ENCODE peak calls at places on chromosomes 16 and 17, in six cellular contexts. N, E, G, I, Z and A are unnamed samples.

GRCh38 chr16:73020409-73020884 is 27.5 kb downstream of the ZFHX3 start:
- DNase-seq in N (peak; percentile 92), E (peak; percentile 78), G (peak; percentile 93), I (peak; percentile 90), Z (no peak), A (no peak)

GRCh38 chr16:89325861-89326471 is 108.5 kb downstream of the ZNF778 start:
- DNase-seq in N (peak; percentile 81), E (peak; percentile 56), G (no peak), I (peak; percentile 72), Z (no peak), A (no peak)

GRCh38 chr16:56965149-56965938 is 3.6 kb downstream of the CETP start:
- DNase-seq in N (no peak), E (no peak), G (no peak), I (no peak), Z (no peak), A (no peak)

GRCh38 chr17:8341456-8341855 is 1.8 kb downstream of the ODF4 start:
- DNase-seq in N (peak; percentile 26), E (no peak), G (no peak), I (no peak), Z (no peak), A (no peak)

GRCh38 chr16:28621756-28622155 is 11.9 kb upstream of the SULT1A1 start:
- DNase-seq in N (no peak), E (no peak), G (no peak), I (no peak), Z (no peak), A (no peak)

GRCh38 chr16:69363281-69363717 is 11.7 kb upstream of the TMED6 start:
- DNase-seq in N (no peak), E (peak; percentile 13), G (no peak), I (no peak), Z (no peak), A (no peak)

GRCh38 chr16:57530104-57530522 is 6.3 kb downstream of the CCDC102A start:
- DNase-seq in N (peak; percentile 38), E (no peak), G (peak; percentile 87), I (no peak), Z (no peak), A (peak; percentile 84)

GRCh38 chr17:39143552-39144093 is 7.8 kb downstream of the PLXDC1 start:
- DNase-seq in N (peak; percentile 38), E (no peak), G (peak; percentile 89), I (no peak), Z (no peak), A (no peak)

GRCh38 chr17:50130778-50131317 is 888 bp upstream of the SAMD14 start:
- DNase-seq in N (no peak), E (no peak), G (no peak), I (no peak), Z (no peak), A (no peak)

GRCh38 chr17:32155896-32156295 is 13.6 kb downstream of the RHOT1 start:
- DNase-seq in N (peak; percentile 32), E (no peak), G (no peak), I (no peak), Z (no peak), A (no peak)

DNA sequence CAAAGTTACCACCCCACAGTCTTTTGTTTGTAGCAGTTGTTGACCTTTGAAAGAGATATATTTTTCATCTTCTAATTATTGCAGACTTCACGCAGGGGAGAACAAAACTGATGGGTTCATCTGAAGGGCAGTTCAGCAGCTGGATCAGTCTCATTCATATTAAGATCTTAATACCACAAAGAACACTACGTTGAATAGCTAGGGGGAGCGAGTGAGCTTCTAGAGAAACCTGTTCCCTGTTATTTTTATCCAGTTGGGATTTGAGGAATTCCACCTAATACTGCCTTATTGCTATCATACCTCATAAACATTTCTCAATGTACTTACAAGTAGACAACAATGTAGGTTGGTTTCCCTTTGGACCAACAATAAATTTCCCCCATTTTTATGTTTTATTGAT is 306.1 kb upstream of the KIF2B start:
- DNase-seq in N (no peak), E (peak; percentile 5), G (no peak), I (no peak), Z (no peak), A (no peak)
- TF ChIP-seq CTCF in N (peak; percentile 20), E (peak; percentile 27), G (no peak), I (no peak), Z (no peak), A (no peak)

DNA sequence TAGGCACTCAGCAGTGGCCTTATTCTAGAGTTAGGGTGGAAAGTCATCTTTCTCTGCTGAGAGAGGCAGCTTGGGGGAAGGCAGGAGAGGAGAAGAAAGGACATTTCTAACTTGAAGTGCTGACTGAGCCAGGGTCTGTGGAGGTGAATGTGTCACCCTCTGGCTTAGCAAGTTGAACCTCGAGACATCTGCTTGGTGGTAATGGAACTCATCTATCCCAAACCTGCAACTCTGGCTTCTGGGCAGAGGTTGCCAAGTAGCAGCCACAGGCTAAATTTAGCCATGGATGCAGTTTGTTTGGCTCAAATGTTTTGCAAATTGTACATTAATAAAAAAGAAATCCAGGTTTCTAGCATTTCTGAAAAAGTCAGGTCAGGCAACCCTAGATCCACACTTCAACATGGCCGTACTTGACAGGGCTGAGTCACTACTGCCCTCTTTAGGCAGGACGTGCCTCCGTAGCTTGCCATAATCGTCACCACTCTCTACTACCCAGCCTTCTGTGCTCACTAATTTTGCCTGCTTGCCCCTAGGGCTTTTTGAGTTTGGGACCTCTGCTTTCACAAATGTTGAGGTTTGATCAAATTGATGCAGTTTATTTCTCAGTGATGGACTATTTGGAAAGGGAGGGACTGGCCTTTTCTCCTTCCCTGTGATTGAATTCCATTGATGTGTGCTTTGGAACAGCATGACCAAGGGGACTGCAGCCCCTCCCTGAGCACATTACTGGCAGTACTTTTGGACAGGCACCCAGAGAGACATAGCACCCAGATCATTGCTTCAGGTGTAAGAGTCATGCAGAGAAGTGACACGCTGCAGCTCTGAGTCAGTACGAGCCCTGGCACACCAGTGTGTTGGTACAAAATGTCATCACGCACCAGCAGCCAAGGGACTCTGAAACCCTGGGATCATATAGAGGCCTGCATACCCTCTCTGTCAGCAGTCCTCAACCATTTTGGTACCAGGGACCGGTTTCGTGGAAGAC is 5.2 kb downstream of the CDH13 start:
- DNase-seq in N (peak; percentile 52), E (peak; percentile 53), G (no peak), I (no peak), Z (no peak), A (peak; percentile 70)
- TF ChIP-seq CTCF in N (peak; percentile 39), E (peak; percentile 12), G (no peak), I (no peak), Z (no peak), A (no peak)

GRCh38 chr16:85861095-85861825 is 37.7 kb upstream of the IRF8 start:
- DNase-seq in N (no peak), E (no peak), G (peak; percentile 70), I (no peak), Z (no peak), A (no peak)

GRCh38 chr16:85860413-85861094 is 38.4 kb upstream of the IRF8 start:
- DNase-seq in N (no peak), E (peak; percentile 5), G (peak; percentile 80), I (no peak), Z (no peak), A (no peak)

GRCh38 chr16:85857406-85857805 is 41.6 kb upstream of the IRF8 start:
- DNase-seq in N (no peak), E (no peak), G (peak; percentile 50), I (no peak), Z (no peak), A (no peak)

GRCh38 chr16:85858984-85859817 is 39.8 kb upstream of the IRF8 start:
- DNase-seq in N (no peak), E (no peak), G (peak; percentile 7), I (no peak), Z (no peak), A (no peak)

GRCh38 chr16:85859818-85860125 is 39.2 kb upstream of the IRF8 start:
- DNase-seq in N (no peak), E (no peak), G (peak; percentile 60), I (no peak), Z (no peak), A (no peak)
- TF ChIP-seq CTCF in N (no peak), E (no peak), G (no peak), I (no peak), Z (no peak), A (no peak)

GRCh38 chr17:82005701-82006348 is 16.9 kb downstream of the CENPX start:
- DNase-seq in N (no peak), E (no peak), G (no peak), I (no peak), Z (no peak), A (no peak)
- TF ChIP-seq CTCF in N (no peak), E (no peak), G (no peak), I (no peak), Z (no peak), A (no peak)

DNA sequence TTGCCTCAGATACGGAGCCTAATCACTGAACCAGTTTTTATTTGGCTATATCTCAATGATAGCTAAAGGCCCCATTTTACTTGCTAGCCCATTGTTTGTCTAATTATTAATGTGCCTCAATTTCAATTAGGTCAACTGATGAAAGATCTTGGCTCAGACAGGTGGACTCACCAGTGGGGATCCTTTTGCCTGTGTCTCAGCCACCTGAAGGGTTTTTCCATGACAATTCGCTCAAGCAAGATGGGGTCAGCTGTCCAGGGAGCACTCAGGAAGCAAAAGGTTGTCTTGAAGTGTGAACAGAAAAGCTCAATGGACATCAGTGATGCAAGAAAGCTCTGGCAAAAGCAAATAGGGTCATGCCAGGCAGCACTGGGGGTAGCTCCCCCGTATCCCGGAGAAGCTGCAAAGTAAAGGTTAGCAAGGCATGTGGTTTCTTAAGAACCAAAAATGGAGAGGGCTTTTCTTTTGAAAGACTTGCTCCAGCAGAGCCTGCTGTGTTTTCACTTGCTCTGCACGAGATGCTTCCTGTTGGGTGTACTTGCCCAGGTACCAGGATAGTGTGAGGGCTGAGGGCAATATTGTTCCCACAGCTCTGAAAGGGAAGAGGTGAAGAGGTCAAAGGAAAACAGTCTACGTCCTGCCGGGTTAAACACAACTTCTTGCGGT is 541.2 kb upstream of the CDH5 start:
- DNase-seq in N (no peak), E (no peak), G (no peak), I (no peak), Z (no peak), A (no peak)
- TF ChIP-seq CTCF in N (no peak), E (no peak), G (no peak), I (no peak), Z (no peak), A (no peak)